ENCODE peak calls at places on chromosomes 3 and 15, in nine cellular contexts. N is GM23248; C is CD4-positive, CD25-positive, alpha-beta regulatory T cell; M is heart left ventricle; P is cardiac muscle cell; L is HepG2; E is H1; Y is stomach; X is esophagus squamous epithelium. R is an unnamed sample.

GRCh38 chr3:134601539-134602439 is 49.0 kb downstream of the KY start:
- DNase-seq in N (peak; percentile 57), C (no peak), M (peak; percentile 43), P (peak; percentile 76), L (no peak), E (peak; percentile 29), Y (no peak), X (no peak), R (no peak)

GRCh38 chr3:111725706-111726105 is 130.6 kb upstream of the ZBED2 start:
- DNase-seq in N (no peak), C (no peak), M (no peak), P (no peak), L (no peak), E (no peak), Y (no peak), X (no peak), R (no peak)

GRCh38 chr15:67838789-67839332 is 984 bp downstream of the RNU6-1 start:
- DNase-seq in N (peak; percentile 69), C (no peak), M (peak; percentile 62), P (peak; percentile 87), L (peak; percentile 56), E (no peak), Y (peak; percentile 76), X (no peak), R (peak; percentile 73)

GRCh38 chr3:79344876-79345871 is 422.6 kb downstream of the ROBO1 start:
- DNase-seq in N (no peak), C (no peak), M (no peak), P (peak; percentile 26), L (no peak), E (no peak), Y (no peak), X (no peak), R (no peak)

GRCh38 chr3:40079845-40080240 is 229.7 kb upstream of the EIF1B start:
- DNase-seq in N (peak; percentile 75), C (no peak), M (no peak), P (no peak), L (no peak), E (no peak), Y (no peak), X (no peak), R (no peak)

GRCh38 chr3:86168512-86168911 is 822.4 kb downstream of the VGLL3 start:
- DNase-seq in N (no peak), C (no peak), M (no peak), P (no peak), L (no peak), E (no peak), Y (no peak), X (no peak), R (no peak)

GRCh38 chr3:39028466-39028865 is 23.3 kb downstream of the SCN11A start:
- DNase-seq in N (peak; percentile 20), C (no peak), M (no peak), P (no peak), L (no peak), E (no peak), Y (no peak), X (no peak), R (no peak)

GRCh38 chr3:89617706-89618105 is 510.3 kb downstream of the EPHA3 start:
- DNase-seq in N (peak; percentile 5), C (no peak), M (no peak), P (peak; percentile 60), L (no peak), E (no peak), Y (no peak), X (no peak), R (no peak)

GRCh38 chr15:90086868-90087268 is 15.4 kb downstream of the IDH2 start:
- DNase-seq in N (peak; percentile 63), C (peak; percentile 61), M (no peak), P (no peak), L (peak; percentile 44), E (no peak), Y (no peak), X (no peak), R (no peak)

GRCh38 chr3:23249961-23250360 is 46.8 kb downstream of the UBE2E2 start:
- DNase-seq in N (no peak), C (peak; percentile 14), M (no peak), P (no peak), L (no peak), E (no peak), Y (no peak), X (no peak), R (no peak)

GRCh38 chr15:93311620-93312019 is 222.6 kb upstream of the RGMA start:
- DNase-seq in N (no peak), C (no peak), M (no peak), P (no peak), L (no peak), E (no peak), Y (no peak), X (no peak), R (no peak)

GRCh38 chr3:18288243-18288642 is 136.9 kb downstream of the SATB1 start:
- DNase-seq in N (no peak), C (no peak), M (no peak), P (no peak), L (no peak), E (no peak), Y (no peak), X (no peak), R (no peak)

GRCh38 chr15:31047437-31047836 is 54.1 kb downstream of the TRPM1 start:
- DNase-seq in N (no peak), C (no peak), M (no peak), P (no peak), L (no peak), E (no peak), Y (no peak), X (no peak), R (no peak)

GRCh38 chr15:66634540-66634939 is 67.5 kb upstream of the SMAD6 start:
- DNase-seq in N (no peak), C (no peak), M (no peak), P (no peak), L (no peak), E (no peak), Y (no peak), X (no peak), R (no peak)

GRCh38 chr15:70859998-70860397 is 6.0 kb upstream of the LARP6 start:
- DNase-seq in N (no peak), C (no peak), M (no peak), P (no peak), L (no peak), E (no peak), Y (no peak), X (no peak), R (no peak)

GRCh38 chr3:143464850-143465249 is 345.3 kb downstream of the CHST2 start:
- DNase-seq in N (peak; percentile 49), C (no peak), M (no peak), P (no peak), L (no peak), E (no peak), Y (no peak), X (no peak), R (no peak)

GRCh38 chr3:157335198-157335597 is 101.5 kb upstream of the PTX3 start:
- DNase-seq in N (no peak), C (no peak), M (no peak), P (no peak), L (no peak), E (no peak), Y (no peak), X (no peak), R (no peak)

GRCh38 chr3:36282774-36283173 is 97.5 kb upstream of the STAC start:
- DNase-seq in N (no peak), C (no peak), M (no peak), P (no peak), L (no peak), E (no peak), Y (no peak), X (no peak), R (no peak)

GRCh38 chr3:40505599-40506462 is at the start of gene ZNF620:
- DNase-seq in N (peak; percentile 50), C (peak; percentile 51), M (peak; percentile 88), P (peak; percentile 96), L (peak; percentile 92), E (peak; percentile 75), Y (peak; percentile 86), X (no peak), R (peak; percentile 84)

GRCh38 chr3:264394-265156 is 68.0 kb downstream of the CHL1 start:
- DNase-seq in N (peak; percentile 83), C (no peak), M (no peak), P (no peak), L (peak; percentile 99), E (no peak), Y (no peak), X (no peak), R (no peak)

GRCh38 chr3:15041950-15042349 is 23.2 kb downstream of the MRPS25 start:
- DNase-seq in N (no peak), C (no peak), M (no peak), P (no peak), L (no peak), E (no peak), Y (peak; percentile 54), X (no peak), R (no peak)
- H3K36me3 ChIP-seq in N (peaks cover 62% of the 10 kb centered on the region), C (peaks cover 96% of the 10 kb centered on the region), M (no peaks in the 10 kb centered on the region), P (peaks cover 76% of the 10 kb centered on the region), L (peaks cover 30% of the 10 kb centered on the region), E (peaks cover 73% of the 10 kb centered on the region), Y (peaks cover 55% of the 10 kb centered on the region), X (peaks cover 100% of the 10 kb centered on the region), R (peaks cover 46% of the 10 kb centered on the region)

DNA sequence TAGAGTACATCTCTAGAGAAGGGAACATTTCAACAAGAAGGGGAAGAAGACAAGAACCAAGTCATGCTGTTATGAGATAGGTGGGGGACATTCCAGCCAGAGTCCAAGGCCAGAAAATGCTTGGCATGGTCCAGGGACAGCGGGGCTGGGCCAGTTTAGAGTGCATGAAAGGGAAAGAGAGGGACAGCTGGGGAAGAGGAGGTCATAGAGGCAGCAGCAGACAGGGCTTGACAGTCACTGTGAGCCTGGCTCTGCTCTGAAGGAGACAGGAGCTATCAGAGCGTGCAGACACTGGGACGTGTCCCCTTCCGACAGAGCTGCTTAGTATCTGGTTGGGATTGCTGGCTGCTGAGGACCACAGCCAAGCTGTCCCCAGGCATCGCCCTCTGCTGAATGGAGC is 35.7 kb upstream of the PRR20G start:
- DNase-seq in N (no peak), C (no peak), M (no peak), P (no peak), L (no peak), E (no peak), Y (no peak), X (no peak), R (no peak)
- H3K36me3 ChIP-seq in N (no peaks in the 10 kb centered on the region), C (no peaks in the 10 kb centered on the region), M (no peaks in the 10 kb centered on the region), P (no peaks in the 10 kb centered on the region), L (no peaks in the 10 kb centered on the region), E (no peaks in the 10 kb centered on the region), Y (no peaks in the 10 kb centered on the region), X (no peaks in the 10 kb centered on the region), R (no peaks in the 10 kb centered on the region)

GRCh38 chr3:14124223-14124614 is 451 bp downstream of the CHCHD4 start:
- DNase-seq in N (peak; percentile 58), C (peak; percentile 81), M (peak; percentile 85), P (peak; percentile 68), L (peak; percentile 60), E (no peak), Y (peak; percentile 62), X (no peak), R (peak; percentile 72)
- H3K36me3 ChIP-seq in N (peaks cover 6% of the 10 kb centered on the region), C (peaks cover 16% of the 10 kb centered on the region), M (no peaks in the 10 kb centered on the region), P (peaks cover 2% of the 10 kb centered on the region), L (peaks cover 1% of the 10 kb centered on the region), E (peaks cover 8% of the 10 kb centered on the region), Y (no peaks in the 10 kb centered on the region), X (peaks cover 41% of the 10 kb centered on the region), R (peaks cover 7% of the 10 kb centered on the region)

DNA sequence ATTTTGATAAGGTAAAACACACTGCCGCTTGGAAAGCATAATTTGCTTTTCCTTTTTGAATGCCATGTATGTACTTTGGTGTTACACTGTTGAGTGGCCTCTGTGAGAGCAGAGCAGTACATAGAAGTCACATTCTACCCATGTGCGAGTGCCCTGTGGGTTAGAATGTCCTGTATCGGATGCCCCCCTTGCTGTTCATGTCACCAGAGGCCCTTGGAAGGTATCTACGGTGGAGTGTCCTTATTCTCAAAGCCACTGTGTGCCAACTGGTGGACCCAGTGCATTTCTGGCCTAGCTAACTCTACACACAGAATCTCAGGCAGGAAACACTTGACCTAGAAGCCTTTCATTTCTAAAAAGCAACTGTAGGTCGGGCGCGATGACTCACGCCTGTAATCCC is 137.0 kb downstream of the GHSR start:
- DNase-seq in N (no peak), C (no peak), M (no peak), P (no peak), L (no peak), E (no peak), Y (no peak), X (no peak), R (no peak)
- H3K36me3 ChIP-seq in N (peaks cover 69% of the 10 kb centered on the region), C (peaks cover 26% of the 10 kb centered on the region), M (no peaks in the 10 kb centered on the region), P (peaks cover 24% of the 10 kb centered on the region), L (peaks cover 45% of the 10 kb centered on the region), E (peaks cover 21% of the 10 kb centered on the region), Y (peaks cover 27% of the 10 kb centered on the region), X (peaks cover 51% of the 10 kb centered on the region), R (peaks cover 20% of the 10 kb centered on the region)